ENCODE peak calls at places on chromosome 12, in six cellular contexts. U is activated CD4-positive, alpha-beta T cell treated with anti-CD3 and anti-CD28 coated beads, Interleukin-2, amount 50 U/mL, for 1 hour; G is psoas muscle; H is hippocampal formation; X is left colon; D is lung microvascular endothelial cell. R is an unnamed sample.

GRCh38 chr12:89098390-89099102 is 253.8 kb downstream of the DUSP6 start:
- DNase-seq in D (no peak), G (no peak), H (no peak), X (no peak), U (no peak), R (no peak)

GRCh38 chr12:58086006-58086405 is 144.6 kb downstream of the ATP23 start:
- DNase-seq in X (no peak), G (no peak), H (no peak), U (no peak), D (no peak), R (no peak)

GRCh38 chr12:112331891-112332290 is 50.3 kb downstream of the HECTD4 start:
- DNase-seq in X (no peak), H (no peak), G (no peak), U (no peak), D (no peak), R (no peak)

GRCh38 chr12:103560604-103561101 is 26.4 kb upstream of the STAB2 start:
- DNase-seq in G (no peak), U (no peak), D (peak), X (no peak), H (no peak), R (no peak)

GRCh38 chr12:12715459-12716150 is 1.6 kb upstream of the CDKN1B start:
- DNase-seq in U (peak), D (peak), H (no peak), G (no peak), X (no peak), R (no peak)

GRCh38 chr12:113239288-113239771 is 18.1 kb downstream of the TPCN1 start:
- DNase-seq in X (no peak), H (no peak), U (no peak), D (no peak), G (peak), R (no peak)

GRCh38 chr12:4320287-4320858 is 640 bp upstream of the TIGAR start:
- DNase-seq in H (no peak), G (no peak), X (no peak), U (no peak), D (no peak), R (no peak)

GRCh38 chr12:84056-84455 is 17.5 kb downstream of the IQSEC3 start:
- DNase-seq in G (peak), H (no peak), D (no peak), X (no peak), U (no peak), R (no peak)

GRCh38 chr12:75447695-75448393 is 32.7 kb upstream of the GLIPR1 start:
- DNase-seq in G (no peak), U (no peak), D (no peak), H (no peak), X (no peak), R (no peak)

GRCh38 chr12:100995201-100995600 is 200.6 kb downstream of the ANO4 start:
- DNase-seq in G (no peak), D (no peak), X (no peak), U (no peak), H (no peak), R (no peak)

GRCh38 chr12:125346361-125346760 is 281.1 kb downstream of the AACS start:
- DNase-seq in X (no peak), G (no peak), U (no peak), D (no peak), H (peak), R (no peak)

GRCh38 chr12:88393017-88393767 is 187.1 kb downstream of the KITLG start:
- DNase-seq in U (no peak), X (no peak), H (no peak), D (peak), G (no peak), R (no peak)

GRCh38 chr12:119727600-119728436 is 59.9 kb downstream of the PRKAB1 start:
- DNase-seq in D (peak), X (no peak), G (no peak), H (no peak), U (no peak), R (no peak)

GRCh38 chr12:131860472-131861260 is 32.5 kb downstream of the MMP17 start:
- DNase-seq in D (peak), G (peak), X (no peak), U (no peak), H (no peak), R (no peak)

R was measured in glomerular endothelial cell.